ENCODE peak calls at places on chromosomes 5 and 9, in seven cellular contexts. N, P, K, H, Q, E and T are unnamed samples.

GRCh38 chr9:108525214-108525613 is 330.6 kb downstream of the ACTL7B start:
- DNase-seq in N (no peak), P (no peak), K (no peak), H (no peak), Q (no peak), E (no peak), T (no peak)

GRCh38 chr9:138069731-138070456 is 192.3 kb downstream of the CACNA1B start:
- DNase-seq in N (no peak), P (no peak), K (no peak), H (no peak), Q (peak; percentile 29), E (no peak), T (no peak)

GRCh38 chr9:123724211-123724831 is 205.6 kb downstream of the DENND1A start:
- DNase-seq in N (no peak), P (no peak), K (no peak), H (no peak), Q (no peak), E (no peak), T (peak; percentile 16)

GRCh38 chr5:142839711-142840441 is 69.7 kb downstream of the ARHGAP26 start:
- DNase-seq in N (no peak), P (no peak), K (no peak), H (no peak), Q (no peak), E (no peak), T (no peak)

GRCh38 chr5:107321906-107322305 is 348.8 kb downstream of the EFNA5 start:
- DNase-seq in N (no peak), P (no peak), K (no peak), H (no peak), Q (no peak), E (no peak), T (no peak)

GRCh38 chr5:37816883-37817282 is 23.0 kb downstream of the GDNF start:
- DNase-seq in N (no peak), P (no peak), K (no peak), H (no peak), Q (no peak), E (no peak), T (peak; percentile 50)

GRCh38 chr9:36443581-36443980 is 43.5 kb upstream of the RNF38 start:
- DNase-seq in N (no peak), P (no peak), K (no peak), H (no peak), Q (no peak), E (no peak), T (no peak)

GRCh38 chr5:109105631-109106267 is 304.0 kb downstream of the PJA2 start:
- DNase-seq in N (no peak), P (no peak), K (no peak), H (peak; percentile 54), Q (no peak), E (no peak), T (no peak)

GRCh38 chr9:14223081-14223480 is 90.9 kb downstream of the NFIB start:
- DNase-seq in N (no peak), P (no peak), K (no peak), H (no peak), Q (no peak), E (no peak), T (no peak)

GRCh38 chr9:124343533-124344290 is 71.5 kb downstream of the PSMB7 start:
- DNase-seq in N (no peak), P (no peak), K (no peak), H (no peak), Q (no peak), E (no peak), T (no peak)

GRCh38 chr5:132439521-132440206 is 50.9 kb downstream of the IRF1 start:
- DNase-seq in N (no peak), P (no peak), K (no peak), H (no peak), Q (peak; percentile 76), E (no peak), T (no peak)